ENCODE peak calls at places on chromosomes 11 and 22, in five cellular contexts. O, S, Q, P and C are unnamed samples.

GRCh38 chr11:120587299-120587698 is 75.8 kb downstream of the GRIK4 start:
- DNase-seq in O (no peak), P (no peak), S (no peak), Q (no peak), C (no peak)

GRCh38 chr22:23825246-23825905 is 13.4 kb downstream of the DERL3 start:
- DNase-seq in S (no peak), P (no peak), Q (no peak), O (no peak), C (no peak)

GRCh38 chr11:48034926-48035876 is 54.8 kb downstream of the PTPRJ start:
- DNase-seq in Q (no peak), S (peak), O (no peak), P (no peak), C (no peak)

GRCh38 chr11:119361056-119361787 is 14.7 kb upstream of the MFRP start:
- DNase-seq in P (peak), S (peak), O (no peak), Q (peak), C (peak)

GRCh38 chr22:33329398-33329797 is 271.2 kb upstream of the SYN3 start:
- DNase-seq in Q (no peak), P (no peak), O (no peak), S (no peak), C (no peak)

GRCh38 chr11:115168229-115168671 is 336.0 kb downstream of the CADM1 start:
- DNase-seq in S (no peak), Q (no peak), O (no peak), P (no peak), C (no peak)

GRCh38 chr22:20810645-20811044 is 36.7 kb downstream of the SERPIND1 start:
- DNase-seq in S (no peak), Q (no peak), P (no peak), O (peak), C (no peak)

GRCh38 chr11:114416441-114416928 is 16.0 kb downstream of the RBM7 start:
- DNase-seq in O (no peak), Q (no peak), P (peak), S (no peak), C (no peak)

GRCh38 chr11:13214276-13214865 is 63.2 kb upstream of the BMAL1 start:
- DNase-seq in Q (no peak), P (no peak), O (no peak), S (no peak), C (no peak)

GRCh38 chr22:48121984-48122383 is 1359.5 kb downstream of the TBC1D22A start:
- DNase-seq in S (no peak), Q (no peak), P (no peak), O (no peak), C (no peak)

GRCh38 chr11:115208808-115209259 is 295.4 kb downstream of the CADM1 start:
- DNase-seq in P (no peak), O (no peak), Q (no peak), S (no peak), C (no peak)

GRCh38 chr22:32708835-32709234 is 92.7 kb upstream of the TIMP3 start:
- DNase-seq in P (no peak), O (no peak), Q (no peak), S (no peak), C (no peak)

GRCh38 chr11:88206746-88207145 is 31.5 kb upstream of the RAB38 start:
- DNase-seq in P (no peak), S (no peak), Q (no peak), O (no peak), C (no peak)

GRCh38 chr22:36220457-36220921 is 18.8 kb downstream of the APOL2 start:
- DNase-seq in S (no peak), O (no peak), P (no peak), Q (no peak), C (peak)

GRCh38 chr11:110077866-110078325 is 15.3 kb upstream of the ZC3H12C start:
- DNase-seq in O (no peak), S (no peak), Q (no peak), P (no peak), C (peak)

GRCh38 chr22:44085743-44086741 is 61.9 kb downstream of the PARVB start:
- DNase-seq in P (peak), O (no peak), S (peak), Q (peak), C (peak)

GRCh38 chr11:70027451-70027850 is 50.7 kb upstream of the ANO1 start:
- DNase-seq in Q (no peak), P (no peak), S (no peak), O (no peak), C (no peak)

GRCh38 chr11:48080301-48080861 is 100.0 kb downstream of the PTPRJ start:
- DNase-seq in O (no peak), Q (no peak), S (no peak), P (no peak), C (no peak)

GRCh38 chr11:47004595-47005033 is 68.1 kb downstream of the CSTPP1 start:
- DNase-seq in P (peak), S (peak), Q (no peak), O (no peak), C (peak)

GRCh38 chr11:74822187-74822586 is 73.5 kb downstream of the RNF169 start:
- DNase-seq in Q (no peak), O (no peak), S (no peak), P (no peak), C (no peak)

GRCh38 chr11:72840780-72841179 is 26.6 kb downstream of the ATG16L2 start:
- DNase-seq in O (no peak), S (no peak), Q (no peak), P (no peak), C (no peak)

GRCh38 chr11:9711454-9712307 is 47.8 kb downstream of the SWAP70 start:
- DNase-seq in S (no peak), O (no peak), Q (no peak), P (no peak), C (no peak)

GRCh38 chr22:22932512-22932941 is 44.9 kb downstream of the IGLL5 start:
- DNase-seq in Q (no peak), S (no peak), O (no peak), P (no peak), C (no peak)